ENCODE peak calls at places on chromosomes 6 and 20, in four cellular contexts. I is CD8-positive, alpha-beta T cell; E is psoas muscle; A is mammary epithelial cell. C is an unnamed sample.

GRCh38 chr20:22687676-22688360 is 103.4 kb upstream of the FOXA2 start:
- DNase-seq in I (no peak), E (no peak), A (no peak), C (no peak)

GRCh38 chr6:44594471-44594870 is 207.0 kb downstream of the CDC5L start:
- DNase-seq in E (no peak), A (no peak), I (no peak), C (no peak)

GRCh38 chr6:11900662-11901598 is 111.2 kb upstream of the HIVEP1 start:
- DNase-seq in E (no peak), I (no peak), A (no peak), C (no peak)

GRCh38 chr6:19824058-19824807 is 12.9 kb upstream of the ID4 start:
- DNase-seq in E (no peak), A (no peak), I (no peak), C (no peak)

GRCh38 chr6:105469951-105470350 is 67.1 kb upstream of the PREP start:
- DNase-seq in A (no peak), E (no peak), I (no peak), C (no peak)

GRCh38 chr6:32166411-32167061 is 2.1 kb downstream of the EGFL8 start:
- DNase-seq in I (no peak), A (no peak), E (no peak), C (no peak)

GRCh38 chr6:126773122-126773805 is 345.2 kb upstream of the RSPO3 start:
- DNase-seq in E (no peak), A (no peak), I (no peak), C (no peak)

GRCh38 chr20:40797425-40797824 is 108.4 kb upstream of the MAFB start:
- DNase-seq in I (no peak), E (no peak), A (peak; percentile 12), C (no peak)

GRCh38 chr6:124535746-124536145 is 426.5 kb upstream of the RNF217 start:
- DNase-seq in E (no peak), I (no peak), A (peak; percentile 51), C (no peak)

GRCh38 chr20:878511-879307 is 37.4 kb downstream of the ANGPT4 start:
- DNase-seq in E (no peak), A (no peak), I (no peak), C (no peak)

DNA sequence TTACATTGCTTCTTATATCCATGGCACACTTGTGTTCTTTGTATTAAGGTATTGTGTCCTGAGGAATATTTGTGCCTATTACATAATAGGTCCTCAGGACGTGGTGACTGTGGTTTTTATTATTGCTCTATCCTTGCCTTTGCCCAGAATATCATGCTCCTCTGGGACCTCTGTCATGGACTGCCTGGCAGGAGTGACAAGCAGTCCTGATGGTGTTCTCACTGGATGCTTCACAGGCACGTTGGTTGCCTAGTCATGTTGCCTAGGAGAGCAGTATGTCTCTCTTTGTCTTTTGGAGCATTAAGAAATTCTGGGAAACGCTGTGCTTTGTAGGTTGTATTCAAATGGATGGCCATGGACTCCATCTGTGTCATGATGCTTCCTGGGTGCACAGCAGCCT is 24.7 kb upstream of the MROH8 start:
- DNase-seq in A (no peak), E (no peak), I (no peak), C (no peak)
- TF ChIP-seq CTCF in A (no peak), E (no peak), I (no peak), C (no peak)

GRCh38 chr6:110654096-110654820 is 161.0 kb downstream of the CDK19 start:
- DNase-seq in A (peak; percentile 51), E (no peak), I (no peak), C (no peak)
- H3K27ac ChIP-seq in A (no peak overlapping the region), E (no peak overlapping the region), I (no peak overlapping the region), C (no peak overlapping the region)

DNA sequence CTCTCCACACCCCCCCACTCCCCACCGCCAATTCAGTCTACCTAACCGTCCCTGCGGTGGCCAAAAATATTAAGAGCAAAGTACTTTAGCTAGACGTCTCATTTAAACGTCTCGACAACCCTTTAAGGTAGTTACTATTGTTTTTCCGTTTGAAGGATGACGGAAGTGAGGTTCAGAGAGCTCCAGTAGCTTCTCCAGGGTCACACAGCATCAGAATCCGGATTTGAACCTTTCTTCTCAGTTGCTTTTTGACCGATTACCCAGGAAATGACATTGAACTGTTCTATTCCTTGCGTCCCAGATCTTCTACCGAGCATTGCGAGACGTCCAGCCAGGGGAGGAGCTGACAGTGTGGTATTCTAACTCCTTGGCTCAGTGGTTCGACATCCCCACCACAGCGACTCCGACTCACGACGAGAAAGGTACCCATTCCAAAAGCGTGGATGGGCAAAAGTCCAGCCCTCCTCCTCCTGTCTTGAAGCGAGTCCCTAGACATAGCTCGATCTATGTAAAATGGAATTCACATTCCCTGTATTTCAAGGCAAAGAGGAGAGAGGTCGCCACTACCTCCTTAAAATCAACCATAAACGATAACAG is 2.4 kb downstream of the PRDM13 start:
- DNase-seq in I (no peak), E (no peak), A (no peak), C (no peak)
- H3K9me3 ChIP-seq in I (no peaks in the 10 kb centered on the region), E (no peaks in the 10 kb centered on the region), A (no peaks in the 10 kb centered on the region), C (peaks cover 13% of the 10 kb centered on the region)

DNA sequence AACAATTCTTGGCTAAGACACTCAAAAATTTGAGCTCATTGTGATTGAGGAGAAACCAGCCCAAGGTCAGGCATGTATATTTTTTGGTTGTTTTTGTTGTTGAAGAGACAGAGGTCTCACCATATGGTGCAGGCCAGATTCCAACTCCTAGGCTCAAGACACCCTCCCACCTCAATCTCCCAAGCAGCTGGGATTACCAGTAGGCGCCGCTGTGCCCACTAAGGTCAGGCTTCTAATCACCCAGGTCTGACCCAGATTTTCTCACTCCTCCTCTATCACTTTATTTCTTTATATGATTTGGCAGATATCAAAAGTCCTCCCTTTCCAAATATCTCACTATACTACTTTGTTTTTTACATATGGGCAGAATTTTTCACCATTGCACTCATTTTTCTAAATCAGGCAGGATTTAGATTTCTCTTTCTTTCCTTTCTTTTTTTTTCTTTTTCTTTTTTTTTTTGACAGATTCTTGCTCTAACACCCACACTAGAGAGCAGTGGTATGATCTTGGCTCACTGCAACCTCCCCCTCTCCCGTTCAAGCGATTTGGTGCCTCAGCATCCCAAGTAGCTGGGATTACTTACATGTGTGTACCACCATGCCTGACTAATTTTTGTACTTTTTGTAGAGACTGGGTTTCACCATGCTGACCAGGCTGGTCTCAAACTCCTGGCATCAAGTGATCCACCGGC is 1.7 kb upstream of the C6orf141 start:
- DNase-seq in E (no peak), A (no peak), I (no peak), C (no peak)
- TF ChIP-seq CTCF in E (no peak), A (no peak), I (no peak), C (no peak)

GRCh38 chr20:49593441-49594142 is 25.7 kb upstream of the PTGIS start:
- DNase-seq in E (no peak), I (no peak), A (no peak), C (no peak)
- H3K27ac ChIP-seq in E (no peak overlapping the region), I (no peak overlapping the region), A (no peak overlapping the region), C (no peak overlapping the region)

GRCh38 chr6:61586934-61587537 is 699.0 kb downstream of the KHDRBS2 start:
- DNase-seq in A (no peak), E (no peak), I (no peak), C (no peak)
- H3K9me3 ChIP-seq in A (peaks cover 18% of the 10 kb centered on the region), E (no peaks in the 10 kb centered on the region), I (no peaks in the 10 kb centered on the region), C (no peaks in the 10 kb centered on the region)

C was measured in CD4-positive, alpha-beta T cell.